ENCODE peak calls at places on chromosome X, in four cellular contexts. One of them, this sample, is unnamed.

GRCh38 chrX:142613403-142613802 is 408.3 kb upstream of the MAGEC2 start:
- DNase-seq in neural progenitor cell: no peak
- DNase-seq in GM12864: no peak
- DNase-seq in spleen: no peak
- DNase-seq in this sample: no peak

GRCh38 chrX:53048169-53049126 is at the start of gene GPR173:
- DNase-seq in spleen: no peak
- DNase-seq in GM12864: no peak
- DNase-seq in neural progenitor cell: peak; percentile 74
- DNase-seq in this sample: peak; percentile 72

GRCh38 chrX:137547291-137547690 is 18.6 kb upstream of the ZIC3 start:
- DNase-seq in neural progenitor cell: peak; percentile 53
- DNase-seq in GM12864: no peak
- DNase-seq in spleen: no peak
- DNase-seq in this sample: no peak

GRCh38 chrX:30530591-30530990 is 47.0 kb downstream of the TASL start:
- DNase-seq in spleen: no peak
- DNase-seq in neural progenitor cell: no peak
- DNase-seq in GM12864: no peak
- DNase-seq in this sample: no peak

GRCh38 chrX:108186811-108187210 is 95.2 kb downstream of the ATG4A start:
- DNase-seq in spleen: no peak
- DNase-seq in GM12864: no peak
- DNase-seq in neural progenitor cell: no peak
- DNase-seq in this sample: peak; percentile 74

GRCh38 chrX:70422886-70423336 is at the start of gene GDPD2:
- DNase-seq in neural progenitor cell: peak; percentile 89
- DNase-seq in GM12864: no peak
- DNase-seq in spleen: no peak
- DNase-seq in this sample: no peak

GRCh38 chrX:20229155-20229554 is 37.6 kb downstream of the RPS6KA3 start:
- DNase-seq in neural progenitor cell: no peak
- DNase-seq in spleen: no peak
- DNase-seq in GM12864: no peak
- DNase-seq in this sample: no peak

GRCh38 chrX:47181301-47181700 is 12.3 kb upstream of the UBA1 start:
- DNase-seq in neural progenitor cell: no peak
- DNase-seq in GM12864: no peak
- DNase-seq in spleen: peak; percentile 51
- DNase-seq in this sample: no peak

GRCh38 chrX:68422478-68422877 is 10.8 kb downstream of the OPHN1 start:
- DNase-seq in GM12864: no peak
- DNase-seq in spleen: no peak
- DNase-seq in neural progenitor cell: no peak
- DNase-seq in this sample: no peak

GRCh38 chrX:42242044-42242443 is 318.7 kb upstream of the CASK start:
- DNase-seq in spleen: no peak
- DNase-seq in neural progenitor cell: no peak
- DNase-seq in GM12864: no peak
- DNase-seq in this sample: no peak

GRCh38 chrX:150364347-150365050 is 1.4 kb downstream of the MAMLD1 start:
- DNase-seq in GM12864: no peak
- DNase-seq in spleen: peak; percentile 82
- DNase-seq in neural progenitor cell: peak; percentile 65
- DNase-seq in this sample: no peak

GRCh38 chrX:65750674-65751469 is 83.4 kb downstream of the MSN start:
- DNase-seq in GM12864: peak; percentile 52
- DNase-seq in spleen: no peak
- DNase-seq in neural progenitor cell: no peak
- DNase-seq in this sample: no peak

GRCh38 chrX:153765138-153766079 is 1.4 kb downstream of the PLXNB3 start:
- DNase-seq in neural progenitor cell: no peak
- DNase-seq in GM12864: no peak
- DNase-seq in spleen: peak; percentile 80
- DNase-seq in this sample: no peak

GRCh38 chrX:119573840-119574393 is 446 bp upstream of the UBE2A start:
- DNase-seq in neural progenitor cell: no peak
- DNase-seq in GM12864: no peak
- DNase-seq in spleen: no peak
- DNase-seq in this sample: peak; percentile 29

GRCh38 chrX:115183980-115184379 is 5.2 kb upstream of the RBMXL3 start:
- DNase-seq in GM12864: no peak
- DNase-seq in neural progenitor cell: no peak
- DNase-seq in spleen: no peak
- DNase-seq in this sample: peak; percentile 15

GRCh38 chrX:135345328-135345645 is 36.0 kb downstream of the ETDC start:
- DNase-seq in spleen: no peak
- DNase-seq in neural progenitor cell: no peak
- DNase-seq in GM12864: no peak
- DNase-seq in this sample: peak; percentile 79

GRCh38 chrX:22969416-22969815 is 30.3 kb upstream of the DDX53 start:
- DNase-seq in neural progenitor cell: no peak
- DNase-seq in spleen: no peak
- DNase-seq in GM12864: no peak
- DNase-seq in this sample: no peak

GRCh38 chrX:78333521-78333920 is 6.1 kb upstream of the CYSLTR1 start:
- DNase-seq in GM12864: no peak
- DNase-seq in neural progenitor cell: no peak
- DNase-seq in spleen: no peak
- DNase-seq in this sample: peak; percentile 12

GRCh38 chrX:38052096-38052495 is 45.7 kb downstream of the SYTL5 start:
- DNase-seq in spleen: no peak
- DNase-seq in neural progenitor cell: no peak
- DNase-seq in GM12864: no peak
- DNase-seq in this sample: peak; percentile 91

DNA sequence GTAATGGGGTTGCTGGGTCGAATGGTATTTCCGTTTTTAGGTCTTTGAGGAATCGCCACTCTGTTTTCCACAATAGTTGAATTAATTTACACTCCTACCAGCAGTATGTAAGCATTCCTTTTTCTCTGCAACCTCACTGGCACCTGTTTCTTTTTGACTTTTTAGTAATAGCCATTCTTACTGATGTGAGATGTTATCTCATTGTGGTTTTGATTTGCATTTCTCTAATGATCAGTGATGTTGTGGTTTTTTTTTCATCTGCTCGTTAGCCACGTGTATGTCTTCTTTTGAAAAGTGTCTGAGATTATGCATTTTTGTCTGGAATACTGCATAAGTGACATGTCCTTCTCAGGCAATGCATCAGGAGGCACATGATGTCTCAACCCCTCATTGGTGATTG is 28.8 kb downstream of the REPS2 start:
- DNase-seq in spleen: no peak
- DNase-seq in neural progenitor cell: no peak
- DNase-seq in GM12864: no peak
- DNase-seq in this sample: no peak
- H3K4me3 ChIP-seq in spleen: no peak overlapping the region
- H3K4me3 ChIP-seq in neural progenitor cell: no peak overlapping the region
- H3K4me3 ChIP-seq in GM12864: no peak overlapping the region
- H3K4me3 ChIP-seq in this sample: no peak overlapping the region

DNA sequence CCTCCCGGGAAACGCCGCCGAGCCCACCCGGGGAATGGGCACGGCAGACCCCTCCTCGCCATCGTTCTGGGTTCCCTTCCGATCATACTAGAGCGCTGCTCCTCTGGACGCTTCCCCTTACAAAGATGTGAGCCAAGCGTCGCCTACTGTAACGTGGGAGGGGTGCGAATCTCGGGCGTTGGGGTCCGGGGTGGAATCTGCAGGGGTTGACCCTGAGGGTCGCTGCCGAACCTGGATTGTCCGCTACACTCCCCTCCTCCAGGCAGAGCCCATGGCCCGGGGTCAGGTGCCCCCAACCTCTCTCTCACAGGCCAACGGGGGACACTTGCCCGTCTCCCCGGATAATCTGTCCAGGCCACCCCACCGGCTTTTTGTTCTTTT is 13.8 kb downstream of the BCOR start:
- DNase-seq in neural progenitor cell: no peak
- DNase-seq in GM12864: no peak
- DNase-seq in spleen: no peak
- DNase-seq in this sample: no peak
- H3K4me3 ChIP-seq in neural progenitor cell: peak overlapping the region; percentile 48
- H3K4me3 ChIP-seq in GM12864: peak overlapping the region; percentile 38
- H3K4me3 ChIP-seq in spleen: peak overlapping the region; percentile 45
- H3K4me3 ChIP-seq in this sample: no peak overlapping the region

DNA sequence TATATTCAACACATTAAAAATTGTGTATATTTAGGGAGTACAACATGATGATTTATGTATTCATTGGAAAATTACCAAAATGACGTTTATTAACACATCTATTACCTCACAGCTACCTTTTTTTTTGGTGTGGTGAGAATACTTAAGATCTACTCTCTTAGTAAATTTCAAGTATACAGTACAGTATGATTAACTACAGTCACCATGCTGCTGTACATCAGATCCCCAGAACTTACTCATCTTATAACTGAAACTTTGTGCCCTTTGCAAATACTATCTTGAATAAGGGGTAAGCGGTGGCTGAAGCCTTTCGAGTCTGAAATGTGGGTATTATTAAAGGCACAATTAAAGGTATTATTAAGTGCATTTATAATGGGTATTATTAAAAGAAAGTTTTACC is 976 bp downstream of the PHKA1 start:
- DNase-seq in spleen: no peak
- DNase-seq in neural progenitor cell: no peak
- DNase-seq in GM12864: no peak
- DNase-seq in this sample: no peak
- H3K4me3 ChIP-seq in spleen: peak overlapping the region; percentile 50
- H3K4me3 ChIP-seq in neural progenitor cell: peak overlapping the region; percentile 48
- H3K4me3 ChIP-seq in GM12864: no peak overlapping the region
- H3K4me3 ChIP-seq in this sample: peak overlapping the region; percentile 10

GRCh38 chrX:24055043-24055356 is 244 bp downstream of the EIF2S3 start:
- DNase-seq in spleen: no peak
- DNase-seq in GM12864: no peak
- DNase-seq in neural progenitor cell: no peak
- DNase-seq in this sample: no peak
- H3K4me3 ChIP-seq in spleen: no peak overlapping the region
- H3K4me3 ChIP-seq in GM12864: no peak overlapping the region
- H3K4me3 ChIP-seq in neural progenitor cell: no peak overlapping the region
- H3K4me3 ChIP-seq in this sample: no peak overlapping the region

DNA sequence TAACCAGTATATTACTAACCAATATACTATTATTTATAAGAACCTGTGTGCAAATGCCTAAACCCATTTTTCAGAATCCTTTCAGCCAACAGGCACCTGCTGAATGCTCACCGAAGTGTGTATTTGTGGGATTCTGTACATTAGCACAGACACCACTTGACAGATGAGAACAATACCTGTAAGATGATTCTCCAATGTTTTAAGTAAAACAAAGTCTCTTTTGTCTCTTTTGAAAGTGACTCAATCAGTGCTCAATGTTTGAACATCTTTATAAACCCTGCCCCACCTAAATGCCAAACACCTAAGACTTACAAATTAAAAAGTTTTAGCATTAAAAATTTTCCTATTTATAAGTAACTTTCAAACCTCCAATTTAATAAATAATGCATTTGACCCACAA is 763 bp downstream of the ASB9 start:
- DNase-seq in spleen: no peak
- DNase-seq in neural progenitor cell: no peak
- DNase-seq in GM12864: no peak
- DNase-seq in this sample: no peak
- H3K4me3 ChIP-seq in spleen: peak overlapping the region; percentile 31
- H3K4me3 ChIP-seq in neural progenitor cell: no peak overlapping the region
- H3K4me3 ChIP-seq in GM12864: no peak overlapping the region
- H3K4me3 ChIP-seq in this sample: no peak overlapping the region

GRCh38 chrX:48711929-48712505 is 15.5 kb downstream of the SUV39H1 start:
- DNase-seq in GM12864: no peak
- DNase-seq in neural progenitor cell: no peak
- DNase-seq in spleen: no peak
- DNase-seq in this sample: no peak
- H3K4me3 ChIP-seq in GM12864: no peak overlapping the region
- H3K4me3 ChIP-seq in neural progenitor cell: no peak overlapping the region
- H3K4me3 ChIP-seq in spleen: no peak overlapping the region
- H3K4me3 ChIP-seq in this sample: no peak overlapping the region

GRCh38 chrX:28589048-28589447 is 1.8 kb downstream of the IL1RAPL1 start:
- DNase-seq in neural progenitor cell: no peak
- DNase-seq in spleen: no peak
- DNase-seq in GM12864: no peak
- DNase-seq in this sample: no peak
- H3K4me3 ChIP-seq in neural progenitor cell: peak overlapping the region; percentile 81
- H3K4me3 ChIP-seq in spleen: no peak overlapping the region
- H3K4me3 ChIP-seq in GM12864: no peak overlapping the region
- H3K4me3 ChIP-seq in this sample: no peak overlapping the region

DNA sequence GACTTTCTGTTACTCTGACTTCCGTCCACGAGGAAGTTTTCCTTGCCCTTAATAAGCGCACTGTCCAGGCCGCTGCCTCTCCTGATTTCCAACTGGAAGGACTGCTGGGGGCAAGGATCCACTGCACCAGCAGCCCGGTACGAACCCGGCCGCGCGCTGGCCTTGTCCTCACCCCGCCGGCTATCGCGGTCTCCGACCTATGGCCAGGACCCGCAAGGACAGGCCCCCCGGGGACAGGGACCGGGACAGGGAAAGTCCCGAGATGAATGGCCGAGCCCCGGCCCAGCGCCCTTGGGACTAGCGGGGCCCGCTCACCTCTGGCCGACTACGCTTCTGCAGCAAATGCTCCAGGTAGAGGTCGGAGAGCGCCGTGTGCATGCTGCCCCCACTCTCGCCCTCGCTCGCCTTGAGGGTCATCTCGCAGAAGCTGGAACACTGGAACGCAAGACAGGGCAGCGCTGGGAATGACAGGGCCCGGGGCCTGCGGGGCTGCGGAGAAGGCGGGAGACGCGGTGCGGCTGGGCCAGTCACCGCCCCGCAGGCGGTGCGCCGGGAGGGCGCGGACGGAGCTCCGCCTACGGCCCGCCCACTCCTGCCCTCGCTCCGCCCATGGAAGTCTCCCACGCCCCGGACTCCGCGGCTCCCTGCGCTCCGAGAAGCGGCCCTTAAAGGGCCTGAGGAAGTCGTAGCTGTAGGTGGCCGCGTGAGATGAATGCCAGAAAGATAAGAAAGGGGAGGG is at the start of gene MPP1:
- DNase-seq in GM12864: no peak
- DNase-seq in spleen: peak; percentile 93
- DNase-seq in neural progenitor cell: peak; percentile 78
- DNase-seq in this sample: peak; percentile 88
- H3K4me3 ChIP-seq in GM12864: peak within 1 kb of the TSS; percentile 70
- H3K4me3 ChIP-seq in spleen: peak within 1 kb of the TSS; percentile 72
- H3K4me3 ChIP-seq in neural progenitor cell: peak within 1 kb of the TSS; percentile 55
- H3K4me3 ChIP-seq in this sample: peak within 1 kb of the TSS; percentile 67

GRCh38 chrX:56812515-56813105 is 83.6 kb downstream of the NBDY start:
- DNase-seq in spleen: no peak
- DNase-seq in GM12864: peak; percentile 33
- DNase-seq in neural progenitor cell: no peak
- DNase-seq in this sample: no peak
- H3K4me3 ChIP-seq in spleen: peak overlapping the region; percentile 26
- H3K4me3 ChIP-seq in GM12864: no peak overlapping the region
- H3K4me3 ChIP-seq in neural progenitor cell: no peak overlapping the region
- H3K4me3 ChIP-seq in this sample: no peak overlapping the region